ENCODE peak calls at places on chromosomes 1 and 21, in eight cellular contexts. E is EL; N is A172; Z is activated CD4-positive, alpha-beta T cell treated with anti-CD3 and anti-CD28 coated beads, Interleukin-2, amount 10 ng/mL, durations not matched to agents 7 days and 5 days; B is left cardiac atrium; W is hypothalamus; D is pancreas; H is KBM-7. A is an unnamed sample.

GRCh38 chr1:151934048-151934493 is 24.8 kb upstream of the THEM4 start:
- DNase-seq in D (no peak), H (peak), B (no peak), N (peak), W (no peak), E (peak), Z (peak), A (peak)

GRCh38 chr1:82625562-82625961 is 824.8 kb downstream of the ADGRL2 start:
- DNase-seq in N (no peak), B (no peak), D (no peak), E (no peak), H (no peak), Z (no peak), W (no peak), A (no peak)

GRCh38 chr1:221274373-221274772 is 395.1 kb downstream of the HLX start:
- DNase-seq in B (no peak), D (no peak), W (no peak), E (no peak), H (peak), N (no peak), Z (no peak), A (no peak)

GRCh38 chr1:96710708-96711477 is 10.7 kb upstream of the PTBP2 start:
- DNase-seq in D (no peak), B (no peak), E (peak), H (no peak), N (no peak), Z (no peak), W (no peak), A (no peak)

GRCh38 chr1:179971563-179972496 is 17.2 kb downstream of the CEP350 start:
- DNase-seq in H (no peak), W (no peak), B (no peak), D (no peak), E (no peak), Z (no peak), N (no peak), A (no peak)

GRCh38 chr21:37450385-37451044 is 83.9 kb downstream of the DYRK1A start:
- DNase-seq in B (no peak), E (peak), H (no peak), W (no peak), D (no peak), Z (no peak), N (peak), A (no peak)

GRCh38 chr1:14108356-14109275 is 408.6 kb downstream of the PRDM2 start:
- DNase-seq in Z (no peak), D (peak), W (no peak), B (no peak), N (peak), E (no peak), H (no peak), A (peak)

GRCh38 chr1:54767526-54767925 is 3.2 kb upstream of the PARS2 start:
- DNase-seq in W (no peak), Z (no peak), B (no peak), N (no peak), H (no peak), E (no peak), D (no peak), A (no peak)

GRCh38 chr21:32955307-32955937 is 70.3 kb upstream of the OLIG2 start:
- DNase-seq in D (no peak), H (no peak), N (no peak), W (peak), E (no peak), B (no peak), Z (no peak), A (peak)

GRCh38 chr21:42840411-42841155 is 38.8 kb downstream of the WDR4 start:
- DNase-seq in W (no peak), Z (no peak), E (no peak), B (no peak), D (no peak), H (no peak), N (no peak), A (no peak)

GRCh38 chr1:28893403-28894102 is 20.8 kb upstream of the EPB41 start:
- DNase-seq in D (no peak), H (no peak), W (no peak), E (peak), N (no peak), B (no peak), Z (peak), A (no peak)

GRCh38 chr1:161119017-161119378 is 1.1 kb downstream of the NIT1 start:
- DNase-seq in H (no peak), D (peak), Z (peak), N (no peak), E (peak), B (peak), W (no peak), A (no peak)

GRCh38 chr1:61869691-61870109 is 127.4 kb downstream of the PATJ start:
- DNase-seq in B (peak), W (no peak), E (no peak), N (no peak), H (no peak), Z (no peak), D (no peak), A (no peak)

GRCh38 chr1:112614460-112615065 is 4.4 kb downstream of the ST7L start:
- DNase-seq in H (peak), D (no peak), E (peak), N (peak), W (no peak), B (no peak), Z (peak), A (no peak)

GRCh38 chr1:214264196-214264595 is 16.8 kb upstream of the SMYD2 start:
- DNase-seq in N (no peak), W (no peak), H (no peak), B (no peak), E (no peak), Z (no peak), D (no peak), A (no peak)

GRCh38 chr1:36528361-36529349 is 45.9 kb upstream of the CSF3R start:
- DNase-seq in Z (no peak), W (no peak), B (no peak), E (no peak), D (no peak), H (no peak), N (no peak), A (no peak)

GRCh38 chr1:67019600-67020136 is 34.3 kb downstream of the SLC35D1 start:
- DNase-seq in Z (no peak), N (peak), H (no peak), B (no peak), D (no peak), W (no peak), E (peak), A (no peak)

GRCh38 chr1:10637400-10637799 is 159.0 kb downstream of the CASZ1 start:
- DNase-seq in N (no peak), Z (no peak), W (no peak), E (no peak), B (no peak), H (no peak), D (no peak), A (no peak)

GRCh38 chr1:154863702-154864174 is 6.3 kb downstream of the KCNN3 start:
- DNase-seq in H (peak), D (no peak), E (peak), W (no peak), N (peak), Z (no peak), B (no peak), A (no peak)

GRCh38 chr1:116418091-116418830 is 45.2 kb downstream of the ATP1A1 start:
- DNase-seq in Z (peak), W (peak), N (peak), D (peak), H (peak), E (peak), B (peak), A (peak)

GRCh38 chr1:207923561-207923960 is 12.6 kb upstream of the CD34 start:
- DNase-seq in N (no peak), D (no peak), H (peak), B (peak), W (no peak), Z (no peak), E (no peak), A (no peak)

GRCh38 chr1:196651637-196652215 is at the start of gene CFH:
- DNase-seq in E (peak), H (peak), D (no peak), Z (peak), N (peak), W (no peak), B (no peak), A (no peak)

A was measured in head of caudate nucleus.